ENCODE peak calls at places on chromosomes 3 and 15, in ten cellular contexts. U, I, H, R, A, D, W, S, O and T are unnamed samples.

GRCh38 chr3:69276884-69277283 is 109.0 kb downstream of the FRMD4B start:
- DNase-seq in U (no peak), I (no peak), H (no peak), R (no peak), A (no peak), D (no peak), W (no peak), S (no peak), O (peak), T (no peak)

GRCh38 chr3:138384971-138385370 is 36.6 kb downstream of the MRAS start:
- DNase-seq in U (no peak), I (no peak), H (no peak), R (no peak), A (no peak), D (no peak), W (no peak), S (no peak), O (no peak), T (no peak)

GRCh38 chr15:42035362-42035761 is 14.5 kb upstream of the PLA2G4E start:
- DNase-seq in U (peak), I (no peak), H (no peak), R (no peak), A (peak), D (peak), W (no peak), S (no peak), O (no peak), T (no peak)

GRCh38 chr15:79849789-79850188 is 47.0 kb downstream of the MTHFS start:
- DNase-seq in U (peak), I (peak), H (peak), R (peak), A (no peak), D (no peak), W (no peak), S (no peak), O (peak), T (no peak)

GRCh38 chr3:53725308-53725995 is 120.8 kb downstream of the CHDH start:
- DNase-seq in U (no peak), I (no peak), H (no peak), R (no peak), A (no peak), D (no peak), W (no peak), S (no peak), O (no peak), T (peak)

GRCh38 chr15:85407421-85408269 is 27.2 kb downstream of the AKAP13 start:
- DNase-seq in U (peak), I (no peak), H (peak), R (no peak), A (no peak), D (no peak), W (peak), S (no peak), O (peak), T (no peak)

GRCh38 chr15:38316311-38316710 is 63.7 kb downstream of the SPRED1 start:
- DNase-seq in U (no peak), I (no peak), H (no peak), R (no peak), A (no peak), D (no peak), W (no peak), S (no peak), O (no peak), T (no peak)

GRCh38 chr15:31148622-31149505 is 47.3 kb upstream of the TRPM1 start:
- DNase-seq in U (no peak), I (no peak), H (no peak), R (peak), A (no peak), D (no peak), W (no peak), S (no peak), O (no peak), T (no peak)

GRCh38 chr15:58524247-58524646 is 92.5 kb downstream of the LIPC start:
- DNase-seq in U (no peak), I (no peak), H (no peak), R (no peak), A (peak), D (no peak), W (no peak), S (no peak), O (no peak), T (no peak)

GRCh38 chr3:186821429-186822367 is 15.4 kb upstream of the RFC4 start:
- DNase-seq in U (no peak), I (no peak), H (no peak), R (peak), A (no peak), D (no peak), W (peak), S (peak), O (peak), T (peak)

GRCh38 chr3:197306374-197307086 is 8.1 kb upstream of the DLG1 start:
- DNase-seq in U (no peak), I (no peak), H (no peak), R (no peak), A (no peak), D (no peak), W (peak), S (no peak), O (peak), T (no peak)